ENCODE peak calls at places on chromosomes 7 and 10, in eight cellular contexts. One of them, this sample, is unnamed.

GRCh38 chr7:82506702-82507101 is 63.1 kb upstream of the CACNA2D1 start:
- DNase-seq in stimulated activated CD4-positive, alpha-beta T cell treated with anti-CD3 and anti-CD28 coated beads, Interleukin-2, amount 100 ng/mL, for 24 hours: no peak
- DNase-seq in Calu3: peak
- DNase-seq in cardiac septum: no peak
- DNase-seq in epithelial cell of esophagus: peak
- DNase-seq in NCI-H774: peak
- DNase-seq in RPMI8226: no peak
- DNase-seq in stimulated activated CD8-positive, alpha-beta memory T cell treated with anti-CD3 and anti-CD28 coated beads, Interleukin-4, amount 100 ng/mL, for 1 hour: no peak
- DNase-seq in this sample: no peak

GRCh38 chr7:111083423-111083822 is 7.5 kb upstream of the LRRN3 start:
- DNase-seq in Calu3: no peak
- DNase-seq in RPMI8226: peak
- DNase-seq in NCI-H774: no peak
- DNase-seq in epithelial cell of esophagus: no peak
- DNase-seq in cardiac septum: no peak
- DNase-seq in stimulated activated CD8-positive, alpha-beta memory T cell treated with anti-CD3 and anti-CD28 coated beads, Interleukin-4, amount 100 ng/mL, for 1 hour: no peak
- DNase-seq in stimulated activated CD4-positive, alpha-beta T cell treated with anti-CD3 and anti-CD28 coated beads, Interleukin-2, amount 100 ng/mL, for 24 hours: peak
- DNase-seq in this sample: peak

GRCh38 chr7:51082096-51082840 is 234.3 kb downstream of the COBL start:
- DNase-seq in cardiac septum: no peak
- DNase-seq in Calu3: no peak
- DNase-seq in epithelial cell of esophagus: no peak
- DNase-seq in stimulated activated CD8-positive, alpha-beta memory T cell treated with anti-CD3 and anti-CD28 coated beads, Interleukin-4, amount 100 ng/mL, for 1 hour: no peak
- DNase-seq in RPMI8226: no peak
- DNase-seq in NCI-H774: no peak
- DNase-seq in stimulated activated CD4-positive, alpha-beta T cell treated with anti-CD3 and anti-CD28 coated beads, Interleukin-2, amount 100 ng/mL, for 24 hours: no peak
- DNase-seq in this sample: no peak

GRCh38 chr7:3138992-3139391 is 95.3 kb upstream of the CARD11 start:
- DNase-seq in stimulated activated CD4-positive, alpha-beta T cell treated with anti-CD3 and anti-CD28 coated beads, Interleukin-2, amount 100 ng/mL, for 24 hours: no peak
- DNase-seq in Calu3: no peak
- DNase-seq in NCI-H774: no peak
- DNase-seq in epithelial cell of esophagus: no peak
- DNase-seq in stimulated activated CD8-positive, alpha-beta memory T cell treated with anti-CD3 and anti-CD28 coated beads, Interleukin-4, amount 100 ng/mL, for 1 hour: no peak
- DNase-seq in RPMI8226: no peak
- DNase-seq in cardiac septum: no peak
- DNase-seq in this sample: no peak

GRCh38 chr10:15651175-15651574 is 68.5 kb downstream of the ITGA8 start:
- DNase-seq in cardiac septum: no peak
- DNase-seq in Calu3: no peak
- DNase-seq in stimulated activated CD4-positive, alpha-beta T cell treated with anti-CD3 and anti-CD28 coated beads, Interleukin-2, amount 100 ng/mL, for 24 hours: no peak
- DNase-seq in NCI-H774: no peak
- DNase-seq in stimulated activated CD8-positive, alpha-beta memory T cell treated with anti-CD3 and anti-CD28 coated beads, Interleukin-4, amount 100 ng/mL, for 1 hour: no peak
- DNase-seq in RPMI8226: no peak
- DNase-seq in epithelial cell of esophagus: no peak
- DNase-seq in this sample: no peak

GRCh38 chr10:33492914-33493313 is 158.4 kb upstream of the NRP1 start:
- DNase-seq in Calu3: no peak
- DNase-seq in cardiac septum: no peak
- DNase-seq in RPMI8226: no peak
- DNase-seq in stimulated activated CD4-positive, alpha-beta T cell treated with anti-CD3 and anti-CD28 coated beads, Interleukin-2, amount 100 ng/mL, for 24 hours: no peak
- DNase-seq in epithelial cell of esophagus: no peak
- DNase-seq in NCI-H774: no peak
- DNase-seq in stimulated activated CD8-positive, alpha-beta memory T cell treated with anti-CD3 and anti-CD28 coated beads, Interleukin-4, amount 100 ng/mL, for 1 hour: no peak
- DNase-seq in this sample: no peak

GRCh38 chr7:113125728-113126127 is 7.4 kb upstream of the SMIM30 start:
- DNase-seq in stimulated activated CD8-positive, alpha-beta memory T cell treated with anti-CD3 and anti-CD28 coated beads, Interleukin-4, amount 100 ng/mL, for 1 hour: no peak
- DNase-seq in RPMI8226: no peak
- DNase-seq in Calu3: no peak
- DNase-seq in NCI-H774: no peak
- DNase-seq in epithelial cell of esophagus: no peak
- DNase-seq in cardiac septum: no peak
- DNase-seq in stimulated activated CD4-positive, alpha-beta T cell treated with anti-CD3 and anti-CD28 coated beads, Interleukin-2, amount 100 ng/mL, for 24 hours: no peak
- DNase-seq in this sample: no peak

GRCh38 chr7:96548664-96549063 is 161.0 kb downstream of the SEM1 start:
- DNase-seq in NCI-H774: peak
- DNase-seq in cardiac septum: no peak
- DNase-seq in Calu3: peak
- DNase-seq in stimulated activated CD8-positive, alpha-beta memory T cell treated with anti-CD3 and anti-CD28 coated beads, Interleukin-4, amount 100 ng/mL, for 1 hour: no peak
- DNase-seq in epithelial cell of esophagus: peak
- DNase-seq in stimulated activated CD4-positive, alpha-beta T cell treated with anti-CD3 and anti-CD28 coated beads, Interleukin-2, amount 100 ng/mL, for 24 hours: no peak
- DNase-seq in RPMI8226: no peak
- DNase-seq in this sample: no peak

GRCh38 chr10:89382757-89383156 is 4.9 kb downstream of the IFIT1B start:
- DNase-seq in cardiac septum: no peak
- DNase-seq in epithelial cell of esophagus: peak
- DNase-seq in NCI-H774: no peak
- DNase-seq in stimulated activated CD8-positive, alpha-beta memory T cell treated with anti-CD3 and anti-CD28 coated beads, Interleukin-4, amount 100 ng/mL, for 1 hour: no peak
- DNase-seq in Calu3: no peak
- DNase-seq in stimulated activated CD4-positive, alpha-beta T cell treated with anti-CD3 and anti-CD28 coated beads, Interleukin-2, amount 100 ng/mL, for 24 hours: no peak
- DNase-seq in RPMI8226: no peak
- DNase-seq in this sample: no peak

GRCh38 chr10:131167036-131167860 is 144.3 kb downstream of the TCERG1L start:
- DNase-seq in stimulated activated CD8-positive, alpha-beta memory T cell treated with anti-CD3 and anti-CD28 coated beads, Interleukin-4, amount 100 ng/mL, for 1 hour: no peak
- DNase-seq in Calu3: no peak
- DNase-seq in RPMI8226: no peak
- DNase-seq in cardiac septum: peak
- DNase-seq in NCI-H774: no peak
- DNase-seq in stimulated activated CD4-positive, alpha-beta T cell treated with anti-CD3 and anti-CD28 coated beads, Interleukin-2, amount 100 ng/mL, for 24 hours: no peak
- DNase-seq in epithelial cell of esophagus: no peak
- DNase-seq in this sample: no peak

GRCh38 chr10:49568235-49568634 is 29.3 kb upstream of the ERCC6 start:
- DNase-seq in Calu3: no peak
- DNase-seq in stimulated activated CD8-positive, alpha-beta memory T cell treated with anti-CD3 and anti-CD28 coated beads, Interleukin-4, amount 100 ng/mL, for 1 hour: no peak
- DNase-seq in stimulated activated CD4-positive, alpha-beta T cell treated with anti-CD3 and anti-CD28 coated beads, Interleukin-2, amount 100 ng/mL, for 24 hours: no peak
- DNase-seq in RPMI8226: no peak
- DNase-seq in epithelial cell of esophagus: no peak
- DNase-seq in NCI-H774: no peak
- DNase-seq in cardiac septum: no peak
- DNase-seq in this sample: no peak

GRCh38 chr10:122225324-122225723 is 45.8 kb upstream of the BTBD16 start:
- DNase-seq in Calu3: no peak
- DNase-seq in RPMI8226: no peak
- DNase-seq in stimulated activated CD4-positive, alpha-beta T cell treated with anti-CD3 and anti-CD28 coated beads, Interleukin-2, amount 100 ng/mL, for 24 hours: no peak
- DNase-seq in stimulated activated CD8-positive, alpha-beta memory T cell treated with anti-CD3 and anti-CD28 coated beads, Interleukin-4, amount 100 ng/mL, for 1 hour: no peak
- DNase-seq in cardiac septum: no peak
- DNase-seq in epithelial cell of esophagus: no peak
- DNase-seq in NCI-H774: no peak
- DNase-seq in this sample: no peak

GRCh38 chr10:4941540-4942330 is 21.5 kb upstream of the AKR1C1 start:
- DNase-seq in RPMI8226: no peak
- DNase-seq in cardiac septum: no peak
- DNase-seq in stimulated activated CD4-positive, alpha-beta T cell treated with anti-CD3 and anti-CD28 coated beads, Interleukin-2, amount 100 ng/mL, for 24 hours: no peak
- DNase-seq in stimulated activated CD8-positive, alpha-beta memory T cell treated with anti-CD3 and anti-CD28 coated beads, Interleukin-4, amount 100 ng/mL, for 1 hour: no peak
- DNase-seq in epithelial cell of esophagus: peak
- DNase-seq in Calu3: no peak
- DNase-seq in NCI-H774: no peak
- DNase-seq in this sample: no peak

GRCh38 chr7:159028456-159029401 is 115.9 kb downstream of the VIPR2 start:
- DNase-seq in Calu3: no peak
- DNase-seq in stimulated activated CD8-positive, alpha-beta memory T cell treated with anti-CD3 and anti-CD28 coated beads, Interleukin-4, amount 100 ng/mL, for 1 hour: no peak
- DNase-seq in NCI-H774: no peak
- DNase-seq in epithelial cell of esophagus: no peak
- DNase-seq in RPMI8226: no peak
- DNase-seq in cardiac septum: peak
- DNase-seq in stimulated activated CD4-positive, alpha-beta T cell treated with anti-CD3 and anti-CD28 coated beads, Interleukin-2, amount 100 ng/mL, for 24 hours: peak
- DNase-seq in this sample: no peak

GRCh38 chr7:134565643-134566136 is 16.8 kb downstream of the AKR1B15 start:
- DNase-seq in epithelial cell of esophagus: peak
- DNase-seq in Calu3: no peak
- DNase-seq in cardiac septum: no peak
- DNase-seq in NCI-H774: no peak
- DNase-seq in stimulated activated CD8-positive, alpha-beta memory T cell treated with anti-CD3 and anti-CD28 coated beads, Interleukin-4, amount 100 ng/mL, for 1 hour: no peak
- DNase-seq in stimulated activated CD4-positive, alpha-beta T cell treated with anti-CD3 and anti-CD28 coated beads, Interleukin-2, amount 100 ng/mL, for 24 hours: no peak
- DNase-seq in RPMI8226: no peak
- DNase-seq in this sample: no peak

GRCh38 chr10:103917326-103918052 is 495 bp downstream of the STN1 start:
- DNase-seq in stimulated activated CD8-positive, alpha-beta memory T cell treated with anti-CD3 and anti-CD28 coated beads, Interleukin-4, amount 100 ng/mL, for 1 hour: no peak
- DNase-seq in epithelial cell of esophagus: peak
- DNase-seq in cardiac septum: peak
- DNase-seq in stimulated activated CD4-positive, alpha-beta T cell treated with anti-CD3 and anti-CD28 coated beads, Interleukin-2, amount 100 ng/mL, for 24 hours: peak
- DNase-seq in NCI-H774: no peak
- DNase-seq in Calu3: peak
- DNase-seq in RPMI8226: peak
- DNase-seq in this sample: peak

GRCh38 chr7:114760477-114760876 is 161.4 kb upstream of the MDFIC start:
- DNase-seq in NCI-H774: no peak
- DNase-seq in stimulated activated CD4-positive, alpha-beta T cell treated with anti-CD3 and anti-CD28 coated beads, Interleukin-2, amount 100 ng/mL, for 24 hours: no peak
- DNase-seq in Calu3: no peak
- DNase-seq in stimulated activated CD8-positive, alpha-beta memory T cell treated with anti-CD3 and anti-CD28 coated beads, Interleukin-4, amount 100 ng/mL, for 1 hour: no peak
- DNase-seq in RPMI8226: no peak
- DNase-seq in cardiac septum: no peak
- DNase-seq in epithelial cell of esophagus: no peak
- DNase-seq in this sample: no peak

GRCh38 chr7:158767707-158768106 is 61.6 kb downstream of the ESYT2 start:
- DNase-seq in epithelial cell of esophagus: no peak
- DNase-seq in NCI-H774: no peak
- DNase-seq in stimulated activated CD4-positive, alpha-beta T cell treated with anti-CD3 and anti-CD28 coated beads, Interleukin-2, amount 100 ng/mL, for 24 hours: no peak
- DNase-seq in RPMI8226: no peak
- DNase-seq in cardiac septum: no peak
- DNase-seq in Calu3: no peak
- DNase-seq in stimulated activated CD8-positive, alpha-beta memory T cell treated with anti-CD3 and anti-CD28 coated beads, Interleukin-4, amount 100 ng/mL, for 1 hour: no peak
- DNase-seq in this sample: no peak

GRCh38 chr10:122461729-122462532 is 578 bp downstream of the HTRA1 start:
- DNase-seq in RPMI8226: no peak
- DNase-seq in Calu3: peak
- DNase-seq in stimulated activated CD4-positive, alpha-beta T cell treated with anti-CD3 and anti-CD28 coated beads, Interleukin-2, amount 100 ng/mL, for 24 hours: no peak
- DNase-seq in stimulated activated CD8-positive, alpha-beta memory T cell treated with anti-CD3 and anti-CD28 coated beads, Interleukin-4, amount 100 ng/mL, for 1 hour: no peak
- DNase-seq in epithelial cell of esophagus: peak
- DNase-seq in NCI-H774: no peak
- DNase-seq in cardiac septum: no peak
- DNase-seq in this sample: no peak